ENCODE peak calls at places on chromosomes 13 and 19, in nine cellular contexts. One of them, this sample, is unnamed.

GRCh38 chr13:106709509-106709908 is 141.6 kb upstream of the ARGLU1 start:
- DNase-seq in CD4-positive, alpha-beta T cell: no peak
- DNase-seq in dorsolateral prefrontal cortex: no peak
- DNase-seq in effector memory CD4-positive, alpha-beta T cell: no peak
- DNase-seq in fibroblast of lung: peak
- DNase-seq in heart left ventricle: no peak
- DNase-seq in tibial artery: no peak
- DNase-seq in breast epithelium: no peak
- DNase-seq in GM23338: no peak
- DNase-seq in this sample: no peak

GRCh38 chr13:111472559-111473460 is 152.4 kb downstream of the TEX29 start:
- DNase-seq in GM23338: no peak
- DNase-seq in heart left ventricle: no peak
- DNase-seq in tibial artery: no peak
- DNase-seq in dorsolateral prefrontal cortex: no peak
- DNase-seq in fibroblast of lung: no peak
- DNase-seq in effector memory CD4-positive, alpha-beta T cell: no peak
- DNase-seq in breast epithelium: no peak
- DNase-seq in CD4-positive, alpha-beta T cell: no peak
- DNase-seq in this sample: no peak

GRCh38 chr13:41456768-41457588 is at the start of gene RGCC:
- DNase-seq in GM23338: peak
- DNase-seq in fibroblast of lung: peak
- DNase-seq in CD4-positive, alpha-beta T cell: peak
- DNase-seq in dorsolateral prefrontal cortex: peak
- DNase-seq in heart left ventricle: peak
- DNase-seq in tibial artery: peak
- DNase-seq in effector memory CD4-positive, alpha-beta T cell: peak
- DNase-seq in breast epithelium: peak
- DNase-seq in this sample: peak

GRCh38 chr19:34173145-34173956 is 1.0 kb downstream of the LSM14A start:
- DNase-seq in tibial artery: no peak
- DNase-seq in effector memory CD4-positive, alpha-beta T cell: no peak
- DNase-seq in breast epithelium: peak
- DNase-seq in dorsolateral prefrontal cortex: no peak
- DNase-seq in GM23338: peak
- DNase-seq in CD4-positive, alpha-beta T cell: no peak
- DNase-seq in heart left ventricle: peak
- DNase-seq in fibroblast of lung: peak
- DNase-seq in this sample: no peak

GRCh38 chr19:18538115-18538514 is 5.3 kb downstream of the FKBP8 start:
- DNase-seq in tibial artery: no peak
- DNase-seq in effector memory CD4-positive, alpha-beta T cell: no peak
- DNase-seq in GM23338: no peak
- DNase-seq in fibroblast of lung: no peak
- DNase-seq in dorsolateral prefrontal cortex: no peak
- DNase-seq in breast epithelium: no peak
- DNase-seq in heart left ventricle: no peak
- DNase-seq in CD4-positive, alpha-beta T cell: no peak
- DNase-seq in this sample: no peak

GRCh38 chr13:23513460-23513859 is 56.8 kb upstream of the TNFRSF19 start:
- DNase-seq in heart left ventricle: no peak
- DNase-seq in effector memory CD4-positive, alpha-beta T cell: no peak
- DNase-seq in dorsolateral prefrontal cortex: no peak
- DNase-seq in CD4-positive, alpha-beta T cell: no peak
- DNase-seq in tibial artery: no peak
- DNase-seq in fibroblast of lung: no peak
- DNase-seq in GM23338: no peak
- DNase-seq in breast epithelium: no peak
- DNase-seq in this sample: no peak

GRCh38 chr13:112181336-112182051 is 114.5 kb downstream of the SOX1 start:
- DNase-seq in GM23338: no peak
- DNase-seq in effector memory CD4-positive, alpha-beta T cell: no peak
- DNase-seq in heart left ventricle: no peak
- DNase-seq in CD4-positive, alpha-beta T cell: no peak
- DNase-seq in dorsolateral prefrontal cortex: peak
- DNase-seq in breast epithelium: no peak
- DNase-seq in fibroblast of lung: no peak
- DNase-seq in tibial artery: no peak
- DNase-seq in this sample: no peak

GRCh38 chr19:3573162-3573857 is 566 bp downstream of the HMG20B start:
- DNase-seq in effector memory CD4-positive, alpha-beta T cell: no peak
- DNase-seq in dorsolateral prefrontal cortex: no peak
- DNase-seq in tibial artery: no peak
- DNase-seq in fibroblast of lung: no peak
- DNase-seq in breast epithelium: no peak
- DNase-seq in CD4-positive, alpha-beta T cell: no peak
- DNase-seq in heart left ventricle: peak
- DNase-seq in GM23338: peak
- DNase-seq in this sample: no peak

GRCh38 chr19:3508771-3509535 is 2.8 kb downstream of the FZR1 start:
- DNase-seq in fibroblast of lung: no peak
- DNase-seq in heart left ventricle: no peak
- DNase-seq in breast epithelium: no peak
- DNase-seq in GM23338: no peak
- DNase-seq in effector memory CD4-positive, alpha-beta T cell: no peak
- DNase-seq in tibial artery: no peak
- DNase-seq in CD4-positive, alpha-beta T cell: no peak
- DNase-seq in dorsolateral prefrontal cortex: no peak
- DNase-seq in this sample: no peak

GRCh38 chr13:27432612-27433210 is 8.3 kb downstream of the GTF3A start:
- DNase-seq in GM23338: no peak
- DNase-seq in effector memory CD4-positive, alpha-beta T cell: peak
- DNase-seq in heart left ventricle: no peak
- DNase-seq in tibial artery: no peak
- DNase-seq in dorsolateral prefrontal cortex: no peak
- DNase-seq in CD4-positive, alpha-beta T cell: no peak
- DNase-seq in breast epithelium: no peak
- DNase-seq in fibroblast of lung: no peak
- DNase-seq in this sample: no peak

GRCh38 chr13:35874704-35875103 is 256.5 kb downstream of the DCLK1 start:
- DNase-seq in fibroblast of lung: no peak
- DNase-seq in CD4-positive, alpha-beta T cell: no peak
- DNase-seq in effector memory CD4-positive, alpha-beta T cell: no peak
- DNase-seq in GM23338: no peak
- DNase-seq in breast epithelium: no peak
- DNase-seq in tibial artery: peak
- DNase-seq in dorsolateral prefrontal cortex: no peak
- DNase-seq in heart left ventricle: peak
- DNase-seq in this sample: no peak

GRCh38 chr13:32001392-32001768 is 30.2 kb upstream of the FRY start:
- DNase-seq in dorsolateral prefrontal cortex: no peak
- DNase-seq in tibial artery: no peak
- DNase-seq in CD4-positive, alpha-beta T cell: no peak
- DNase-seq in fibroblast of lung: peak
- DNase-seq in effector memory CD4-positive, alpha-beta T cell: no peak
- DNase-seq in GM23338: peak
- DNase-seq in heart left ventricle: peak
- DNase-seq in breast epithelium: no peak
- DNase-seq in this sample: no peak

GRCh38 chr13:29908917-29909755 is 58.7 kb upstream of the UBL3 start:
- DNase-seq in GM23338: no peak
- DNase-seq in effector memory CD4-positive, alpha-beta T cell: no peak
- DNase-seq in dorsolateral prefrontal cortex: no peak
- DNase-seq in breast epithelium: no peak
- DNase-seq in tibial artery: no peak
- DNase-seq in CD4-positive, alpha-beta T cell: no peak
- DNase-seq in fibroblast of lung: no peak
- DNase-seq in heart left ventricle: no peak
- DNase-seq in this sample: no peak

GRCh38 chr13:112756967-112757758 is 67.3 kb downstream of the ATP11A start:
- DNase-seq in dorsolateral prefrontal cortex: peak
- DNase-seq in heart left ventricle: no peak
- DNase-seq in GM23338: no peak
- DNase-seq in breast epithelium: no peak
- DNase-seq in effector memory CD4-positive, alpha-beta T cell: no peak
- DNase-seq in CD4-positive, alpha-beta T cell: no peak
- DNase-seq in fibroblast of lung: no peak
- DNase-seq in tibial artery: no peak
- DNase-seq in this sample: peak

GRCh38 chr13:111270765-111271164 is 49.7 kb upstream of the TEX29 start:
- DNase-seq in breast epithelium: no peak
- DNase-seq in effector memory CD4-positive, alpha-beta T cell: no peak
- DNase-seq in CD4-positive, alpha-beta T cell: no peak
- DNase-seq in fibroblast of lung: peak
- DNase-seq in dorsolateral prefrontal cortex: no peak
- DNase-seq in tibial artery: no peak
- DNase-seq in GM23338: no peak
- DNase-seq in heart left ventricle: no peak
- DNase-seq in this sample: no peak

GRCh38 chr19:36423925-36424324 is 5.5 kb upstream of the ZFP82 start:
- DNase-seq in breast epithelium: no peak
- DNase-seq in CD4-positive, alpha-beta T cell: no peak
- DNase-seq in tibial artery: no peak
- DNase-seq in dorsolateral prefrontal cortex: no peak
- DNase-seq in effector memory CD4-positive, alpha-beta T cell: no peak
- DNase-seq in GM23338: peak
- DNase-seq in fibroblast of lung: no peak
- DNase-seq in heart left ventricle: no peak
- DNase-seq in this sample: no peak

GRCh38 chr13:24220086-24220703 is 59.7 kb downstream of the SPATA13 start:
- DNase-seq in breast epithelium: no peak
- DNase-seq in heart left ventricle: no peak
- DNase-seq in fibroblast of lung: peak
- DNase-seq in effector memory CD4-positive, alpha-beta T cell: no peak
- DNase-seq in dorsolateral prefrontal cortex: no peak
- DNase-seq in CD4-positive, alpha-beta T cell: no peak
- DNase-seq in GM23338: peak
- DNase-seq in tibial artery: peak
- DNase-seq in this sample: no peak

GRCh38 chr19:41420101-41420880 is 6.9 kb downstream of the B3GNT8 start:
- DNase-seq in fibroblast of lung: no peak
- DNase-seq in heart left ventricle: peak
- DNase-seq in breast epithelium: no peak
- DNase-seq in dorsolateral prefrontal cortex: no peak
- DNase-seq in GM23338: no peak
- DNase-seq in CD4-positive, alpha-beta T cell: no peak
- DNase-seq in tibial artery: peak
- DNase-seq in effector memory CD4-positive, alpha-beta T cell: no peak
- DNase-seq in this sample: no peak
- H3K27ac ChIP-seq in fibroblast of lung: no peak
- H3K27ac ChIP-seq in heart left ventricle: no peak
- H3K27ac ChIP-seq in breast epithelium: no peak
- H3K27ac ChIP-seq in dorsolateral prefrontal cortex: peak
- H3K27ac ChIP-seq in GM23338: no peak
- H3K27ac ChIP-seq in CD4-positive, alpha-beta T cell: no peak
- H3K27ac ChIP-seq in tibial artery: no peak
- H3K27ac ChIP-seq in effector memory CD4-positive, alpha-beta T cell: no peak
- H3K27ac ChIP-seq in this sample: peak

DNA sequence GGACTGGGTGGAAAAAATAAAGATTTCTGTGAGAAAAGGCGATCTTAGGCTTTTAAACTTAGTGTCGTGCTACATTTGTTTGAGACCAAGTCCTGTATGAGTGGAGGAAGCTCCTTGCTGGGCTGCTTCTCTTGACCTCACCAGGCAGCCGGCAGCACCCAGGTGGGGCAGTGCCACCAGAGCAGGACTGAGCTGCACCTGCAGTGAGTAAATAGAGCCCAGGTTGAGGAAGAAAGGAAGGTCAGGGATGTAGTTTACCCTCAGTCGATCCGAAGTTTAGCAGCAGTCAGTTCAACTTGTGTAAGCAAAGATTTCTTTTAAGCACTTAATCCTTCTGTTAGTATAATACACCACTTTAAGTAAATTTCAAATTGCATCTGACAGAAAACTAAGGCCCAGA is 13.6 kb downstream of the HNRNPM start:
- DNase-seq in heart left ventricle: no peak
- DNase-seq in CD4-positive, alpha-beta T cell: no peak
- DNase-seq in GM23338: no peak
- DNase-seq in breast epithelium: no peak
- DNase-seq in effector memory CD4-positive, alpha-beta T cell: no peak
- DNase-seq in dorsolateral prefrontal cortex: no peak
- DNase-seq in fibroblast of lung: no peak
- DNase-seq in tibial artery: no peak
- DNase-seq in this sample: no peak
- H3K27ac ChIP-seq in heart left ventricle: no peak
- H3K27ac ChIP-seq in CD4-positive, alpha-beta T cell: no peak
- H3K27ac ChIP-seq in GM23338: peak
- H3K27ac ChIP-seq in breast epithelium: no peak
- H3K27ac ChIP-seq in effector memory CD4-positive, alpha-beta T cell: no peak
- H3K27ac ChIP-seq in dorsolateral prefrontal cortex: no peak
- H3K27ac ChIP-seq in fibroblast of lung: peak
- H3K27ac ChIP-seq in tibial artery: peak
- H3K27ac ChIP-seq in this sample: no peak

GRCh38 chr19:20616071-20616470 is 45.3 kb downstream of the ZNF626 start:
- DNase-seq in CD4-positive, alpha-beta T cell: no peak
- DNase-seq in breast epithelium: no peak
- DNase-seq in GM23338: no peak
- DNase-seq in fibroblast of lung: no peak
- DNase-seq in dorsolateral prefrontal cortex: no peak
- DNase-seq in tibial artery: no peak
- DNase-seq in effector memory CD4-positive, alpha-beta T cell: no peak
- DNase-seq in heart left ventricle: no peak
- DNase-seq in this sample: no peak
- H3K27ac ChIP-seq in CD4-positive, alpha-beta T cell: no peak
- H3K27ac ChIP-seq in breast epithelium: no peak
- H3K27ac ChIP-seq in GM23338: no peak
- H3K27ac ChIP-seq in fibroblast of lung: no peak
- H3K27ac ChIP-seq in dorsolateral prefrontal cortex: no peak
- H3K27ac ChIP-seq in tibial artery: no peak
- H3K27ac ChIP-seq in effector memory CD4-positive, alpha-beta T cell: no peak
- H3K27ac ChIP-seq in heart left ventricle: no peak
- H3K27ac ChIP-seq in this sample: no peak

GRCh38 chr19:41698746-41699230 is 9.6 kb upstream of the CEACAM5 start:
- DNase-seq in fibroblast of lung: no peak
- DNase-seq in CD4-positive, alpha-beta T cell: no peak
- DNase-seq in effector memory CD4-positive, alpha-beta T cell: no peak
- DNase-seq in heart left ventricle: no peak
- DNase-seq in dorsolateral prefrontal cortex: no peak
- DNase-seq in GM23338: no peak
- DNase-seq in breast epithelium: no peak
- DNase-seq in tibial artery: no peak
- DNase-seq in this sample: no peak
- H3K27ac ChIP-seq in fibroblast of lung: no peak
- H3K27ac ChIP-seq in CD4-positive, alpha-beta T cell: no peak
- H3K27ac ChIP-seq in effector memory CD4-positive, alpha-beta T cell: no peak
- H3K27ac ChIP-seq in heart left ventricle: no peak
- H3K27ac ChIP-seq in dorsolateral prefrontal cortex: no peak
- H3K27ac ChIP-seq in GM23338: no peak
- H3K27ac ChIP-seq in breast epithelium: no peak
- H3K27ac ChIP-seq in tibial artery: no peak
- H3K27ac ChIP-seq in this sample: no peak

DNA sequence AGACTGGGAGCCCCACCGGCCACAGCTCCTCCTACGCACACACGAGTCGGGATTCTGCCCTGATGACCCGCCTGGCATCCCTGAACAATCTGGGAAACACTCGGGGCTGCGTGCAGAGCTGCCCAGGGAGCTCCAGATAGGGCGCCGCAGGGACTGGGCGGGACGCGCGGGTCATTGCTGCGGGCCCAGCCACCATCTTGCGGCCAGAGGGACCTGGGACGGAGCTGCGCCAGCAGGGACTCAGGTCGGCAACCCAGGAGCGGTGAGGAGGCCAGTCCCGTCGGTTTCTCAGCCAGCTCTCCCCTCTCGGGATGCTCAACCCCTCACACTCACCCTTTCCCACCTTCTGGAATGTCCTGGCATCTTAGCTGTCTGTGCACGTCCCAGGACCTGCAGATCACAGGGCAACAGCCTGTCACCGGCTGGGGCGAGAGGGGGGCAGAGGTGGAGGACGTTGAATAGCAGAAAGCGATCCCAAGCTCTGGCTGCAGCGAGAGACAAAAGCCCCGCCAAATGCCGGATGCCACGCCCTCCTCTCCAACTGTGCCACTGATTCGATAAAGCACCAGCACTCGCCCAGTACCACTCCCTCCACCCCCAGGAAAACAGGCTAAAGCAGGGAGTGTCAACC is 20.4 kb upstream of the ZNF91 start:
- DNase-seq in dorsolateral prefrontal cortex: no peak
- DNase-seq in effector memory CD4-positive, alpha-beta T cell: no peak
- DNase-seq in breast epithelium: no peak
- DNase-seq in CD4-positive, alpha-beta T cell: no peak
- DNase-seq in GM23338: peak
- DNase-seq in heart left ventricle: peak
- DNase-seq in tibial artery: no peak
- DNase-seq in fibroblast of lung: no peak
- DNase-seq in this sample: no peak
- H3K27ac ChIP-seq in dorsolateral prefrontal cortex: no peak
- H3K27ac ChIP-seq in effector memory CD4-positive, alpha-beta T cell: no peak
- H3K27ac ChIP-seq in breast epithelium: no peak
- H3K27ac ChIP-seq in CD4-positive, alpha-beta T cell: no peak
- H3K27ac ChIP-seq in GM23338: peak
- H3K27ac ChIP-seq in heart left ventricle: no peak
- H3K27ac ChIP-seq in tibial artery: no peak
- H3K27ac ChIP-seq in fibroblast of lung: no peak
- H3K27ac ChIP-seq in this sample: no peak

This sample was measured in caudate nucleus.